ENCODE peak calls at places on chromosomes 4 and X, in six cellular contexts. One of them, this sample, is unnamed.
A peak's percentile ranks its signal among the peaks of the same experiment; 100 is the strongest.

GRCh38 chrX:24301806-24302205 is 12.1 kb downstream of the SUPT20HL2 start:
- DNase-seq in K562: no peak
- DNase-seq in HCT116: no peak
- DNase-seq in HepG2: no peak
- DNase-seq in GM12878: no peak
- DNase-seq in H1: no peak
- DNase-seq in this sample: no peak

GRCh38 chr4:14241574-14241973 is 614.0 kb upstream of the BOD1L1 start:
- DNase-seq in K562: no peak
- DNase-seq in HCT116: no peak
- DNase-seq in HepG2: no peak
- DNase-seq in GM12878: no peak
- DNase-seq in H1: no peak
- DNase-seq in this sample: no peak

GRCh38 chr4:7761720-7762119 is 177.9 kb downstream of the AFAP1 start:
- DNase-seq in K562: peak; percentile 77
- DNase-seq in HCT116: peak; percentile 32
- DNase-seq in HepG2: peak; percentile 49
- DNase-seq in GM12878: no peak
- DNase-seq in H1: peak; percentile 83
- DNase-seq in this sample: peak; percentile 91

GRCh38 chr4:151644625-151645024 is 116.2 kb downstream of the GATB start:
- DNase-seq in K562: peak; percentile 28
- DNase-seq in HCT116: peak; percentile 10
- DNase-seq in HepG2: peak; percentile 44
- DNase-seq in GM12878: no peak
- DNase-seq in H1: peak; percentile 65
- DNase-seq in this sample: peak; percentile 57

GRCh38 chr4:185141777-185142176 is 1.3 kb upstream of the SLC25A4 start:
- DNase-seq in K562: no peak
- DNase-seq in HCT116: no peak
- DNase-seq in HepG2: no peak
- DNase-seq in GM12878: no peak
- DNase-seq in H1: no peak
- DNase-seq in this sample: no peak

GRCh38 chrX:134849390-134849789 is 141.4 kb upstream of the SMIM10 start:
- DNase-seq in K562: no peak
- DNase-seq in HCT116: no peak
- DNase-seq in HepG2: no peak
- DNase-seq in GM12878: no peak
- DNase-seq in H1: no peak
- DNase-seq in this sample: no peak

GRCh38 chrX:3757510-3758025 is 44.1 kb upstream of the PRKX start:
- DNase-seq in K562: no peak
- DNase-seq in HCT116: no peak
- DNase-seq in HepG2: no peak
- DNase-seq in GM12878: no peak
- DNase-seq in H1: no peak
- DNase-seq in this sample: no peak

GRCh38 chrX:135425566-135425965 is 3.8 kb downstream of the SMIM10L2A start:
- DNase-seq in K562: no peak
- DNase-seq in HCT116: no peak
- DNase-seq in HepG2: no peak
- DNase-seq in GM12878: no peak
- DNase-seq in H1: no peak
- DNase-seq in this sample: no peak

GRCh38 chr4:5409237-5409636 is 299.1 kb downstream of the EVC2 start:
- DNase-seq in K562: no peak
- DNase-seq in HCT116: no peak
- DNase-seq in HepG2: no peak
- DNase-seq in GM12878: no peak
- DNase-seq in H1: no peak
- DNase-seq in this sample: no peak

GRCh38 chrX:54817220-54817820 is 9.8 kb downstream of the MAGED2 start:
- DNase-seq in K562: no peak
- DNase-seq in HCT116: no peak
- DNase-seq in HepG2: no peak
- DNase-seq in GM12878: no peak
- DNase-seq in H1: no peak
- DNase-seq in this sample: peak; percentile 42

GRCh38 chr4:168928346-168928745 is 81.7 kb downstream of the CBR4 start:
- DNase-seq in K562: no peak
- DNase-seq in HCT116: no peak
- DNase-seq in HepG2: no peak
- DNase-seq in GM12878: no peak
- DNase-seq in H1: no peak
- DNase-seq in this sample: no peak

GRCh38 chr4:3041192-3042142 is 32.9 kb downstream of the HTT-AS start:
- DNase-seq in K562: no peak
- DNase-seq in HCT116: no peak
- DNase-seq in HepG2: peak; percentile 55
- DNase-seq in GM12878: no peak
- DNase-seq in H1: peak; percentile 64
- DNase-seq in this sample: peak; percentile 62

GRCh38 chr4:41432889-41433288 is 105.1 kb upstream of the LIMCH1 start:
- DNase-seq in K562: no peak
- DNase-seq in HCT116: no peak
- DNase-seq in HepG2: no peak
- DNase-seq in GM12878: no peak
- DNase-seq in H1: no peak
- DNase-seq in this sample: no peak

GRCh38 chrX:45850775-45851433 is 650.2 kb upstream of the DIPK2B start:
- DNase-seq in K562: no peak
- DNase-seq in HCT116: no peak
- DNase-seq in HepG2: peak; percentile 6
- DNase-seq in GM12878: no peak
- DNase-seq in H1: peak; percentile 48
- DNase-seq in this sample: peak; percentile 8

GRCh38 chrX:115579327-115579726 is 18.4 kb downstream of the PLS3 start:
- DNase-seq in K562: no peak
- DNase-seq in HCT116: no peak
- DNase-seq in HepG2: no peak
- DNase-seq in GM12878: no peak
- DNase-seq in H1: no peak
- DNase-seq in this sample: no peak

GRCh38 chr4:180745019-180745418 is 1498.2 kb upstream of the TENM3 start:
- DNase-seq in K562: no peak
- DNase-seq in HCT116: no peak
- DNase-seq in HepG2: no peak
- DNase-seq in GM12878: no peak
- DNase-seq in H1: no peak
- DNase-seq in this sample: peak; percentile 7

DNA sequence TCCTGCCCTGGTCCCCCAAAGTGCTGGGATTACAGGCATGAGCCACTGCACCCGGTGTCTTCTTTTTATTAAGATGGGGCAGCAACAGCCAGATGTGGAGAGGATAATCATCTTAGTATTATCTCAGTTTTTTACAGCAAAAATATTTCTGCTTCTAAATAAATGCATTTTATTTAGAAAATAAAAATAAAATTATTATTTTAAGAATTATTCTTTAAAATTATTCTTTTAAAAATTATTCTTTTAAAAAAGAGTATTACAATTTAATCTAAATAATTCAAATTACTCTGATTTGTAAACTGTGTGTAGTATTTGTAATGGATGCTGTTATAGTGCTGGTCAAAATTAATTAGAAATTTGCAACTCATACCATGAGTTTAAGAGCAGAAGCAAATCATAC is 67.6 kb downstream of the ARFIP1 start:
- DNase-seq in K562: no peak
- DNase-seq in HCT116: no peak
- DNase-seq in HepG2: no peak
- DNase-seq in GM12878: no peak
- DNase-seq in H1: no peak
- DNase-seq in this sample: no peak
- H3K4me2 ChIP-seq in K562: no peak overlapping the region
- H3K4me2 ChIP-seq in HCT116: no peak overlapping the region
- H3K4me2 ChIP-seq in HepG2: no peak overlapping the region
- H3K4me2 ChIP-seq in GM12878: no peak overlapping the region
- H3K4me2 ChIP-seq in H1: no peak overlapping the region
- H3K4me2 ChIP-seq in this sample: no peak overlapping the region

DNA sequence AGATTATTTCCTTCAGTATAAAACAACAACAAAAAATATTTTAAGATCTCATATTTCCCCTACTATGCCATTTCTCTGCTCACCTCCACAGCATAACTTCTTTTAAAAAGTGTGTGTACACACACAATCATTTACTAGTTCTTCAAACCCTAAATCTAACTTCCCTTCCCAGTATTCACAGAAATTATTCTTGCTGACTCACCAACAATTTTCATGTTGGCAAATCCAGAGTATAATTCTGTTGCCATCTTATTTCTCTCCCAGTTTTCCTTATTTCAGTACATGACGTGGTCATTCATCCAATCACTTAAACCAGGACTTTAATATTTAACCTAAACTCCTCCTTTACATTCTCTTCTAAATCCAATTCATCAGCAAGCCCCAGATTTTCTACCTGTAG is 11.4 kb upstream of the RAP1GDS1 start:
- DNase-seq in K562: no peak
- DNase-seq in HCT116: no peak
- DNase-seq in HepG2: no peak
- DNase-seq in GM12878: no peak
- DNase-seq in H1: no peak
- DNase-seq in this sample: no peak
- TF ChIP-seq POLR2AphosphoS5 in K562: no peak
- TF ChIP-seq POLR2AphosphoS5 in HCT116: no peak
- TF ChIP-seq POLR2AphosphoS5 in HepG2: no peak
- TF ChIP-seq POLR2AphosphoS5 in GM12878: no peak
- TF ChIP-seq POLR2AphosphoS5 in H1: no peak
- TF ChIP-seq POLR2AphosphoS5 in this sample: no peak

DNA sequence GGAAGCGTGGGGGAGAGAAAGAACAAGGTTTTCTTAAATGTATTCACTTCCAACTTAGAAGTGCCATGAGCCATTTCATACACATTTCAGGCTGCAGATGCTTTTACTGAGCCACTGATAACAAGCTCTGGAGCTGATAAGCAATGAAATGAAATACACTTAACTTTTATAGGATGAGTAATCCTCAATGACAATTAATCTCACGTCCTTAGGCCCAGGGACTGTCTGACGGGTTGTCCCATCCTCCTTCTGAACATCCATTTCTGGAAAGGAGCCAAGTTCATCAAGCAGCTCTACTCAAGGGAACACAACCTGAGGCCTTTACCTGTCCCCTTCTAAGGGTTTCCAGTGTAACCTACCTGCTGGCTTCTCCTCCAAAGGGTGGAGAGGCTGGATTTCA is 121.2 kb downstream of the PARM1 start:
- DNase-seq in K562: no peak
- DNase-seq in HCT116: no peak
- DNase-seq in HepG2: no peak
- DNase-seq in GM12878: no peak
- DNase-seq in H1: no peak
- DNase-seq in this sample: no peak
- TF ChIP-seq RAD21 in K562: no peak
- TF ChIP-seq RAD21 in HCT116: no peak
- TF ChIP-seq RAD21 in HepG2: no peak
- TF ChIP-seq RAD21 in GM12878: no peak
- TF ChIP-seq RAD21 in H1: no peak
- TF ChIP-seq RAD21 in this sample: no peak

GRCh38 chrX:106730385-106730784 is 3.9 kb downstream of the RNF128 start:
- DNase-seq in K562: no peak
- DNase-seq in HCT116: no peak
- DNase-seq in HepG2: peak; percentile 45
- DNase-seq in GM12878: no peak
- DNase-seq in H1: no peak
- DNase-seq in this sample: no peak

GRCh38 chrX:106740193-106740780 is 13.8 kb downstream of the RNF128 start:
- DNase-seq in K562: no peak
- DNase-seq in HCT116: no peak
- DNase-seq in HepG2: peak; percentile 53
- DNase-seq in GM12878: no peak
- DNase-seq in H1: no peak
- DNase-seq in this sample: no peak

GRCh38 chrX:106731590-106731989 is 5.1 kb downstream of the RNF128 start:
- DNase-seq in K562: no peak
- DNase-seq in HCT116: no peak
- DNase-seq in HepG2: no peak
- DNase-seq in GM12878: no peak
- DNase-seq in H1: no peak
- DNase-seq in this sample: no peak

DNA sequence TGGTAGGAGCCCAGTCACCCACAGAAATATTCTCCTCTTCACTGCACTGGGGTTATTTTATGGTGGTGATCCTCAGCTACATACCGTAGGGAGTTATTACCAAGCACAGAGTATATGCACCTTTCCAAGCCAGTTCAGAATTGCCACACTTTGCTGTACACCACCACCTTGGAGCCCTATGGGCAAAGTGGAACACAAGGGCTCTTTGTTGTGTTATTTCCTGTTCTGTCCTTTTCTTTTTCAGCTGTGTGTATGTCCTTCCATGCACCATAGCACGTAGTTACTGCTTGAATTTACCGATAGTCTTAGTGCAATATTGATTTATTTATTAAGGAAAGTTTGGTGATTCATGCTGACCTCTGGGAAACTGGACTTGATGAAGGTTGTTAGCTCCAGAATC is 8.3 kb downstream of the RNF128 start:
- DNase-seq in K562: no peak
- DNase-seq in HCT116: no peak
- DNase-seq in HepG2: peak; percentile 57
- DNase-seq in GM12878: no peak
- DNase-seq in H1: no peak
- DNase-seq in this sample: no peak
- H3K4me2 ChIP-seq in K562: no peak overlapping the region
- H3K4me2 ChIP-seq in HCT116: no peak overlapping the region
- H3K4me2 ChIP-seq in HepG2: peak overlapping the region; percentile 68
- H3K4me2 ChIP-seq in GM12878: no peak overlapping the region
- H3K4me2 ChIP-seq in H1: no peak overlapping the region
- H3K4me2 ChIP-seq in this sample: no peak overlapping the region

DNA sequence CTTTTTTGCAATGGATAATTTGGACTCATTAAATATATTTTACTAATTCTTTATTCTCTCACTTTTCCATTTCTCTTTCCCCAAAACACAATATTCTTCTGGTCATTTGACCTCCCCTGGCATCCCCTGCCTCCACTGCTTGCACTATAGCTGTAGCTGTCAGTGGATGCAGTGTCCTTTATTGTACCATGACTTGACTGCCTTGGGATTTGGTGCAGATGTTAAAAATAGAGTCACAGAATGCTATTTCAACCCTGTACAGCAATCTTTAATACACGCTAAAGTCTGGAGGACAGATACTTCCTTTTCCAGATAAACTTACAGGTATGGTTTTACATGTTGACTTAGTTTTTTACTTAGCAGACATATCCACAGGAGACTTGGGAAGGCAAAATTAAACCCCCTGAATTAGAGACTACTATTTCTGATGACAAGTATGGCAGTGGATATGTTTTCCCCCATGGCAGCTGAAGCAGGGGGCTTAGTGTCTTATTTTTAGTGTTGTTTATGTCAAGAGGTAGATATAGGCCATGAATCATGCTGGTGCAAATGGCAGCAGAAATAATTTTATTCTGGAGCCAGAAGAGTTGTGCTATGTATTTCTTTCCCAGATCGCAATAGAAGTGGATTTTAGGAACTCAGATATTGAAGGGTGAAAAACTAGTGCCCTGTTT is 461.4 kb downstream of the NAF1 start:
- DNase-seq in K562: no peak
- DNase-seq in HCT116: no peak
- DNase-seq in HepG2: no peak
- DNase-seq in GM12878: no peak
- DNase-seq in H1: no peak
- DNase-seq in this sample: no peak
- TF ChIP-seq POLR2AphosphoS5 in K562: no peak
- TF ChIP-seq POLR2AphosphoS5 in HCT116: no peak
- TF ChIP-seq POLR2AphosphoS5 in HepG2: no peak
- TF ChIP-seq POLR2AphosphoS5 in GM12878: no peak
- TF ChIP-seq POLR2AphosphoS5 in H1: no peak
- TF ChIP-seq POLR2AphosphoS5 in this sample: no peak